ENCODE peak calls at places on chromosomes 12 and 14, in seven cellular contexts. T is HCT116, Z is GM12878, E is H1, C is SK-N-SH, P is K562, G is HepG2. R is an unnamed sample.

GRCh38 chr12:124750787-124751471 is 112.7 kb downstream of the SCARB1 start:
- DNase-seq in T (no peak), Z (no peak), E (peak; percentile 73), C (peak; percentile 81), P (peak; percentile 55), G (no peak), R (no peak)

GRCh38 chr12:113274848-113275247 is 53.6 kb downstream of the TPCN1 start:
- DNase-seq in T (no peak), Z (no peak), E (no peak), C (peak; percentile 6), P (no peak), G (no peak), R (no peak)

GRCh38 chr12:28027328-28027727 is 54.8 kb upstream of the PTHLH start:
- DNase-seq in T (no peak), Z (no peak), E (no peak), C (no peak), P (no peak), G (no peak), R (no peak)

GRCh38 chr14:35333347-35333730 is 41.2 kb downstream of the PSMA6 start:
- DNase-seq in T (no peak), Z (no peak), E (peak; percentile 44), C (peak; percentile 18), P (no peak), G (no peak), R (no peak)

GRCh38 chr14:66381765-66382164 is 104.4 kb upstream of the CCDC196 start:
- DNase-seq in T (no peak), Z (no peak), E (no peak), C (no peak), P (no peak), G (no peak), R (no peak)

GRCh38 chr12:51752490-51752889 is 96.0 kb downstream of the FIGNL2 start:
- DNase-seq in T (no peak), Z (no peak), E (no peak), C (no peak), P (peak; percentile 25), G (no peak), R (no peak)

GRCh38 chr12:116818341-116818856 is 62.8 kb downstream of the HRK start:
- DNase-seq in T (no peak), Z (no peak), E (no peak), C (peak; percentile 27), P (no peak), G (no peak), R (no peak)

GRCh38 chr12:59500335-59500734 is 95.5 kb upstream of the SLC16A7 start:
- DNase-seq in T (no peak), Z (no peak), E (no peak), C (no peak), P (no peak), G (no peak), R (no peak)

GRCh38 chr12:68977335-68977734 is 44.4 kb upstream of the CPM start:
- DNase-seq in T (no peak), Z (no peak), E (no peak), C (no peak), P (no peak), G (no peak), R (no peak)

GRCh38 chr12:92136021-92136735 is 9.5 kb downstream of the BTG1 start:
- DNase-seq in T (no peak), Z (no peak), E (no peak), C (no peak), P (no peak), G (no peak), R (no peak)

GRCh38 chr12:110641512-110641911 is 27.6 kb downstream of the TCTN1 start:
- DNase-seq in T (no peak), Z (no peak), E (no peak), C (no peak), P (no peak), G (no peak), R (no peak)

GRCh38 chr14:28609228-28609828 is 157.3 kb upstream of the FOXG1 start:
- DNase-seq in T (peak; percentile 3), Z (no peak), E (peak; percentile 76), C (peak; percentile 25), P (peak; percentile 25), G (peak; percentile 58), R (peak; percentile 80)

GRCh38 chr14:93040443-93040842 is 75.3 kb downstream of the ITPK1 start:
- DNase-seq in T (no peak), Z (no peak), E (no peak), C (no peak), P (no peak), G (no peak), R (no peak)

GRCh38 chr12:131831021-131831571 is 2.9 kb downstream of the MMP17 start:
- DNase-seq in T (no peak), Z (no peak), E (no peak), C (no peak), P (no peak), G (no peak), R (peak; percentile 61)

GRCh38 chr12:25645421-25645820 is 92.3 kb upstream of the LMNTD1 start:
- DNase-seq in T (no peak), Z (no peak), E (no peak), C (peak; percentile 16), P (no peak), G (no peak), R (no peak)

GRCh38 chr12:125092872-125093680 is 27.8 kb downstream of the AACS start:
- DNase-seq in T (no peak), Z (no peak), E (no peak), C (no peak), P (peak; percentile 39), G (peak; percentile 92), R (no peak)

GRCh38 chr12:25977047-25977446 is 18.6 kb downstream of the RASSF8 start:
- DNase-seq in T (no peak), Z (no peak), E (no peak), C (no peak), P (no peak), G (no peak), R (no peak)

GRCh38 chr14:100098171-100098570 is 32.9 kb downstream of the EVL start:
- DNase-seq in T (no peak), Z (no peak), E (no peak), C (no peak), P (no peak), G (no peak), R (no peak)

GRCh38 chr14:97380539-97380941 is 583.4 kb downstream of the VRK1 start:
- DNase-seq in T (peak; percentile 43), Z (no peak), E (no peak), C (no peak), P (no peak), G (no peak), R (no peak)

GRCh38 chr12:26198742-26199141 is 3.4 kb downstream of the SSPN start:
- DNase-seq in T (no peak), Z (no peak), E (no peak), C (no peak), P (no peak), G (no peak), R (no peak)

GRCh38 chr14:95227279-95227860 is 70.0 kb upstream of the DICER1 start:
- DNase-seq in T (no peak), Z (no peak), E (no peak), C (peak; percentile 47), P (no peak), G (no peak), R (peak; percentile 33)
- TF ChIP-seq JUND in T (no peak), Z (no peak), E (no peak), C (no peak), P (no peak), G (no peak), R (no peak)

GRCh38 chr12:103799504-103800251 is 41.4 kb downstream of the NT5DC3 start:
- DNase-seq in T (no peak), Z (no peak), E (no peak), C (no peak), P (no peak), G (peak; percentile 43), R (peak; percentile 72)

GRCh38 chr12:103801709-103802585 is 39.1 kb downstream of the NT5DC3 start:
- DNase-seq in T (peak; percentile 51), Z (no peak), E (no peak), C (no peak), P (no peak), G (peak; percentile 57), R (no peak)

GRCh38 chr12:103800252-103800771 is 40.7 kb downstream of the NT5DC3 start:
- DNase-seq in T (no peak), Z (no peak), E (no peak), C (peak; percentile 24), P (peak; percentile 48), G (peak; percentile 47), R (no peak)

GRCh38 chr12:103803847-103804246 is 37.2 kb downstream of the NT5DC3 start:
- DNase-seq in T (no peak), Z (no peak), E (no peak), C (no peak), P (no peak), G (no peak), R (no peak)

GRCh38 chr12:103802586-103802886 is 38.5 kb downstream of the NT5DC3 start:
- DNase-seq in T (no peak), Z (no peak), E (no peak), C (no peak), P (no peak), G (no peak), R (no peak)
- TF ChIP-seq JUND in T (no peak), Z (no peak), E (no peak), C (no peak), P (no peak), G (no peak), R (no peak)

DNA sequence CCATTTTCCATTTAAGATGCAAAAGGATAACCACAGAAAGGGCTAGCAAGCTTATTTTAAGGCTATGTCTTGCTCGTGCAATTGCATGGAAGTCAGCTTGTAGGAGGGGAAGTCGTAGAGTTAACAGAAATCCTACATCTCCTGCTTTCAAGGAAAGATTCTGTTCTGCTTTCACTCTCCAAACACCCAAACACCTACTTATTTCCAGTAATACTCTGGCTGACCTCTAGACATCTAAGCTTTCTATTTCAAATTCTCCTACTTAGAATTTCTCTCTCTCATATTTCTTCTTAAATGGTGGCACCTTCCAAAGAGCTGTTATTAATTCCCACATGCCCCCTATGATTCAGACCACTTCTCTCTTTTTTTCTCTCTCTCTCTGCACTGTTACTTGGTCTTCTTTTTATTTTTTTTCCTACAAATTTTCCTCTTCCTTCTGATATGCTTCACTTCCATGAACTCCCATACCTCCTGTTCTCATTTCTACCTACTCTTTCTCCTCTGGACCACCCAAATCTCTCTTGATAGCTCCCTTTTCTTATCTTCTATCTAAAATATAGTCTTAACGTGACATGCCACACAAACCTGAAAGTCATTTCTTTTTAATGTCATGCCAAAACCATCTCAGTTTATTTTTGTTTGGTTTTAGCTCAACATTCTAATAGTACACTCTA is 90.8 kb downstream of the RPS6KA5 start:
- DNase-seq in T (peak; percentile 21), Z (no peak), E (no peak), C (no peak), P (no peak), G (no peak), R (no peak)
- TF ChIP-seq JUND in T (no peak), Z (no peak), E (no peak), C (no peak), P (no peak), G (no peak), R (no peak)

DNA sequence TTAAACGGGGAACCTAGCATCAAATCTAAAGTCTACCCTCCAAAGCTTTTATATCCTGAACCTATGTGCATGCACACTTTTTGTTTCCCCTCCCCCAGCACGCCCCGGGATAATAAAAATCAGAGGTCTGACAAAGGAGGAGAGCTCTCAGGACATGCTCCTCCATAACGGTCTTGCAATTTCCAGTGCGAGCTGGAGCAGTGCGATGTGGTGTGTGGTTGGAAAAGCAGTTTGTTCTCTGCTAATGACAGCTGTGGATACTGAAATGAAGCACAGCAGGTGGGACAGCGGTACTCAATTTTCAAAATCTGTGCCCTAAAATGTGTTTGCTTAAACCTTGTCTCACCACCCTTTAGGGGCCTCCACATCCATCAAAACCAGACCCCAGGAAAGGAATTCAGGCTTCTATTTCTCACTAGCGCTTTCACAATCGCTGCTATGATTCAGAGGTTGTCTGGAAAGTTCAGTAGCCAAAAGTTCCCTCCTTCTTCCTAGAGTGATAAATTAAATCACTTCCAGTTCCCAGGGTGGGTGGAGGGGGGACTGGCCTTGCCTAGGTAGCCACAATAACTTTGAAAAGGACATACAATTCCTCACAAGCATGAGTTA is 440.8 kb downstream of the EGLN3 start:
- DNase-seq in T (no peak), Z (no peak), E (no peak), C (no peak), P (no peak), G (no peak), R (no peak)
- TF ChIP-seq JUND in T (no peak), Z (no peak), E (no peak), C (no peak), P (no peak), G (no peak), R (no peak)